ENCODE peak calls at places on chromosomes 1 and 21, in nine cellular contexts. One of them, this sample, is unnamed.
A peak's percentile ranks its signal among the peaks of the same experiment; 100 is the strongest.

GRCh38 chr1:8822383-8823294 is 5.2 kb upstream of the RERE start:
- DNase-seq in HepG2: peak; percentile 59
- DNase-seq in breast epithelium: no peak
- DNase-seq in A549: no peak
- DNase-seq in tibial nerve: peak; percentile 43
- DNase-seq in body of pancreas: no peak
- DNase-seq in Peyer's patch: peak; percentile 45
- DNase-seq in suprapubic skin: no peak
- DNase-seq in esophagus squamous epithelium: no peak
- DNase-seq in this sample: peak; percentile 37

GRCh38 chr21:15752763-15753407 is 23.1 kb downstream of the USP25 start:
- DNase-seq in Peyer's patch: no peak
- DNase-seq in tibial nerve: no peak
- DNase-seq in esophagus squamous epithelium: no peak
- DNase-seq in suprapubic skin: no peak
- DNase-seq in breast epithelium: no peak
- DNase-seq in A549: no peak
- DNase-seq in body of pancreas: no peak
- DNase-seq in HepG2: no peak
- DNase-seq in this sample: no peak

GRCh38 chr1:27868932-27869718 is 3.2 kb upstream of the THEMIS2 start:
- DNase-seq in suprapubic skin: no peak
- DNase-seq in body of pancreas: no peak
- DNase-seq in HepG2: no peak
- DNase-seq in esophagus squamous epithelium: no peak
- DNase-seq in breast epithelium: no peak
- DNase-seq in A549: no peak
- DNase-seq in Peyer's patch: peak; percentile 89
- DNase-seq in tibial nerve: no peak
- DNase-seq in this sample: no peak

GRCh38 chr1:78236711-78237110 is 190.9 kb downstream of the GIPC2 start:
- DNase-seq in breast epithelium: no peak
- DNase-seq in esophagus squamous epithelium: no peak
- DNase-seq in body of pancreas: no peak
- DNase-seq in Peyer's patch: no peak
- DNase-seq in A549: no peak
- DNase-seq in HepG2: no peak
- DNase-seq in suprapubic skin: no peak
- DNase-seq in tibial nerve: no peak
- DNase-seq in this sample: no peak

GRCh38 chr1:23492132-23492720 is 8.2 kb upstream of the ASAP3 start:
- DNase-seq in body of pancreas: no peak
- DNase-seq in A549: no peak
- DNase-seq in suprapubic skin: no peak
- DNase-seq in esophagus squamous epithelium: no peak
- DNase-seq in Peyer's patch: no peak
- DNase-seq in tibial nerve: no peak
- DNase-seq in breast epithelium: no peak
- DNase-seq in HepG2: no peak
- DNase-seq in this sample: no peak

GRCh38 chr1:228085287-228085926 is 2.9 kb downstream of the ARF1 start:
- DNase-seq in A549: no peak
- DNase-seq in HepG2: peak; percentile 63
- DNase-seq in body of pancreas: no peak
- DNase-seq in tibial nerve: peak; percentile 38
- DNase-seq in Peyer's patch: peak; percentile 67
- DNase-seq in esophagus squamous epithelium: no peak
- DNase-seq in suprapubic skin: no peak
- DNase-seq in breast epithelium: no peak
- DNase-seq in this sample: no peak

GRCh38 chr1:230301820-230302219 is 124.3 kb downstream of the PGBD5 start:
- DNase-seq in suprapubic skin: no peak
- DNase-seq in A549: no peak
- DNase-seq in breast epithelium: no peak
- DNase-seq in esophagus squamous epithelium: no peak
- DNase-seq in tibial nerve: no peak
- DNase-seq in HepG2: no peak
- DNase-seq in Peyer's patch: no peak
- DNase-seq in body of pancreas: peak; percentile 49
- DNase-seq in this sample: no peak

GRCh38 chr1:190754769-190755168 is 277.1 kb upstream of the BRINP3 start:
- DNase-seq in body of pancreas: no peak
- DNase-seq in A549: peak; percentile 1
- DNase-seq in Peyer's patch: no peak
- DNase-seq in esophagus squamous epithelium: no peak
- DNase-seq in tibial nerve: no peak
- DNase-seq in HepG2: peak; percentile 3
- DNase-seq in breast epithelium: no peak
- DNase-seq in suprapubic skin: no peak
- DNase-seq in this sample: no peak

GRCh38 chr21:46111857-46112730 is 14.2 kb downstream of the COL6A2 start:
- DNase-seq in HepG2: no peak
- DNase-seq in Peyer's patch: peak; percentile 39
- DNase-seq in breast epithelium: peak; percentile 14
- DNase-seq in suprapubic skin: peak; percentile 80
- DNase-seq in body of pancreas: peak; percentile 11
- DNase-seq in esophagus squamous epithelium: no peak
- DNase-seq in tibial nerve: no peak
- DNase-seq in A549: no peak
- DNase-seq in this sample: peak; percentile 28

GRCh38 chr21:31410763-31411278 is 66.8 kb upstream of the TIAM1 start:
- DNase-seq in esophagus squamous epithelium: no peak
- DNase-seq in breast epithelium: no peak
- DNase-seq in body of pancreas: no peak
- DNase-seq in suprapubic skin: no peak
- DNase-seq in A549: no peak
- DNase-seq in tibial nerve: no peak
- DNase-seq in HepG2: no peak
- DNase-seq in Peyer's patch: no peak
- DNase-seq in this sample: no peak

GRCh38 chr1:100791586-100791985 is 72.0 kb downstream of the VCAM1 start:
- DNase-seq in A549: no peak
- DNase-seq in body of pancreas: no peak
- DNase-seq in esophagus squamous epithelium: no peak
- DNase-seq in Peyer's patch: no peak
- DNase-seq in HepG2: no peak
- DNase-seq in suprapubic skin: no peak
- DNase-seq in breast epithelium: no peak
- DNase-seq in tibial nerve: no peak
- DNase-seq in this sample: no peak

GRCh38 chr1:179831852-179832699 is 45.5 kb downstream of the TOR1AIP2 start:
- DNase-seq in Peyer's patch: peak; percentile 24
- DNase-seq in suprapubic skin: no peak
- DNase-seq in tibial nerve: no peak
- DNase-seq in body of pancreas: no peak
- DNase-seq in esophagus squamous epithelium: no peak
- DNase-seq in HepG2: no peak
- DNase-seq in breast epithelium: no peak
- DNase-seq in A549: no peak
- DNase-seq in this sample: no peak

GRCh38 chr1:242523968-242524570 is 428 bp downstream of the PLD5 start:
- DNase-seq in A549: peak; percentile 83
- DNase-seq in suprapubic skin: peak; percentile 81
- DNase-seq in Peyer's patch: no peak
- DNase-seq in body of pancreas: peak; percentile 13
- DNase-seq in esophagus squamous epithelium: no peak
- DNase-seq in HepG2: no peak
- DNase-seq in tibial nerve: no peak
- DNase-seq in breast epithelium: peak; percentile 18
- DNase-seq in this sample: peak; percentile 59

DNA sequence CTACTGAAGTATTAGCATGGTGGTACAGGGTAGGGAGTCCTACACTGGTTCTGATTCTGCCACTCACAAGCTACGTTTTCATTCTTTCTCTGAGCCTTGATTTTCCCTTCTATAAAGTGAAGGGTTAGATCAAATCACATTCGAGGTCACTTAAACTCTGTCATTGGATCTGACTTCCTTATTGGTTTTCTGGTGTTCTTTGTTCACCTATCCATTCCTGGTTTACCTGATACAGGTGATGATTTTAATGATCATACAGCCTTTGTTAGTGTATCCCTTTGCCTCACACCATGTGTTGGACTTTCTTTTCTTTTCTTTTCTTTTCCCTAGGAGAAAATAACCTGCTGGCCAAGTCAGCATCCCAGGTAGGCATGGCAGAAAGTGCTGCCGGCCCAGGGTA is 74.8 kb downstream of the NOS1AP start:
- DNase-seq in breast epithelium: no peak
- DNase-seq in suprapubic skin: no peak
- DNase-seq in esophagus squamous epithelium: no peak
- DNase-seq in HepG2: no peak
- DNase-seq in Peyer's patch: no peak
- DNase-seq in body of pancreas: no peak
- DNase-seq in tibial nerve: no peak
- DNase-seq in A549: no peak
- DNase-seq in this sample: no peak
- H3K4me1 ChIP-seq in breast epithelium: no peaks in the 10 kb centered on the region
- H3K4me1 ChIP-seq in suprapubic skin: no peaks in the 10 kb centered on the region
- H3K4me1 ChIP-seq in esophagus squamous epithelium: peaks cover 7% of the 10 kb centered on the region
- H3K4me1 ChIP-seq in HepG2: peaks cover 95% of the 10 kb centered on the region
- H3K4me1 ChIP-seq in Peyer's patch: no peaks in the 10 kb centered on the region
- H3K4me1 ChIP-seq in body of pancreas: peaks cover 7% of the 10 kb centered on the region
- H3K4me1 ChIP-seq in tibial nerve: no peaks in the 10 kb centered on the region
- H3K4me1 ChIP-seq in A549: peaks cover 8% of the 10 kb centered on the region
- H3K4me1 ChIP-seq in this sample: no peaks in the 10 kb centered on the region

DNA sequence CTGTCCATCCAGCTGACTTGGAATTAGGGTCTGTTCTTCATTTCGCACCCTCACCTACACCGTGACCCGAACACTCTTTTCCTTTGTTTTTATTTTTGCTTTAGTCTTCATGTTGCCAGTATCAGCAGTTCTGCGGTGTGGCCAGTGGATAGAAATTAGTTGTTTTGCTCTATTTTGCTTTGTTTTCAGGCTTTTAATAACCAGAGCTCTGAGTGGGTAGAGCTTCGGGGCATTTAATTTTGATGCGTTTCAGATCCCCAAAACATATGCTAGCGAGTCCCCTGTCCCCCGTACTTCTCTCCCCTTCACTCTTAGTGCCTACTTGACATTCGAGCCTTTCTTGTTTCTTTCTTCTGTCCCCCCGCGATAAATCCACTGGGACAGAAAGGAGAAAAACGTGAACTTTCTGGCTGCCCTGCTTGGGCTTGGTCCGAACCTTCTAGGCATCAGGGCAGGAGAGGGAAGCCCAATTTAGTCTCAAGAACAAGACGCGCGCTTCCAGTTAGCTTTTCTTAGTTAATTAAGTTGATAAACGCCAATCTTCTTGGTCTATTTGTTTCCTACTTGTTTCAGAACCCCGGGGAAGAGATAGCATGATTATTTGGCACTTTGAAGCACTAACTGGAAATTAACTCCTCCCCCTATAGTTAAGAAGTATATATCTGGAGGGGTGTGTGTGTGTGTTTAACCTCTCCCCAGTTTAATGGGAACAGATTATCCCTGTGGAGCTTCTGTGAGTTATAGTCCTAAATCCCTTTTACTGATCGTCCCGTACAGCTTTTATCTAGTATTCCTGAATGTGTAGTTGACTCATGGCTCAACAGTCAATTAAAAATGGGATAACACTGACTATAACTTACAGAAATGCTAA is 867 bp downstream of the SWT1 start:
- DNase-seq in tibial nerve: peak; percentile 8
- DNase-seq in breast epithelium: no peak
- DNase-seq in HepG2: no peak
- DNase-seq in esophagus squamous epithelium: no peak
- DNase-seq in Peyer's patch: no peak
- DNase-seq in suprapubic skin: no peak
- DNase-seq in A549: no peak
- DNase-seq in body of pancreas: no peak
- DNase-seq in this sample: no peak
- TF ChIP-seq POLR2A in tibial nerve: no peak
- TF ChIP-seq POLR2A in breast epithelium: no peak
- TF ChIP-seq POLR2A in HepG2: peak; percentile 31
- TF ChIP-seq POLR2A in esophagus squamous epithelium: peak; percentile 21
- TF ChIP-seq POLR2A in Peyer's patch: no peak
- TF ChIP-seq POLR2A in suprapubic skin: no peak
- TF ChIP-seq POLR2A in A549: no peak
- TF ChIP-seq POLR2A in body of pancreas: no peak
- TF ChIP-seq POLR2A in this sample: no peak

DNA sequence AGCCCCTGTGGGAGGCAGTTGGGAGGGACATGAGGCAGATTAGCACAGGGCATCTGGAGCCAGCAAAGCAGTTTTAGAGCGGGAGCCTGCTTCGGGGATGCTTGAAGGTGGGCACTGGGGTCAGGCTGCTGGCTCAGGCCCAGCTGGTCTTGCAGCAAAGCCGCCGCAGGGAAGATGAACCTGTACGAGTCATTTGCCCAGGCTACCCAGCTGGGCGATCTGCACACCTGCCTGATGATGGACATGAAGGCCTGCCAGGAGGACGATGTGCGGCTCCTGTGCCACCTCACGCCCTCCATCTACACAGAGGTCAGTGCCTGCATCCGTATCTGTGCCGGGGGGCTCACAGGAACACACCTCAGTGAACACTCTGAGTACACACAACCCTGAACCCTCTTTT is 7.7 kb upstream of the SLC27A3 start:
- DNase-seq in esophagus squamous epithelium: no peak
- DNase-seq in A549: no peak
- DNase-seq in HepG2: no peak
- DNase-seq in body of pancreas: no peak
- DNase-seq in breast epithelium: no peak
- DNase-seq in Peyer's patch: no peak
- DNase-seq in tibial nerve: no peak
- DNase-seq in suprapubic skin: no peak
- DNase-seq in this sample: no peak
- H3K4me1 ChIP-seq in esophagus squamous epithelium: peaks cover 23% of the 10 kb centered on the region
- H3K4me1 ChIP-seq in A549: no peaks in the 10 kb centered on the region
- H3K4me1 ChIP-seq in HepG2: peaks cover 61% of the 10 kb centered on the region
- H3K4me1 ChIP-seq in body of pancreas: peaks cover 38% of the 10 kb centered on the region
- H3K4me1 ChIP-seq in breast epithelium: no peaks in the 10 kb centered on the region
- H3K4me1 ChIP-seq in Peyer's patch: no peaks in the 10 kb centered on the region
- H3K4me1 ChIP-seq in tibial nerve: no peaks in the 10 kb centered on the region
- H3K4me1 ChIP-seq in suprapubic skin: peaks cover 23% of the 10 kb centered on the region
- H3K4me1 ChIP-seq in this sample: no peaks in the 10 kb centered on the region

GRCh38 chr1:145994391-145995120 is 1.8 kb downstream of the TXNIP start:
- DNase-seq in A549: no peak
- DNase-seq in breast epithelium: no peak
- DNase-seq in esophagus squamous epithelium: no peak
- DNase-seq in body of pancreas: no peak
- DNase-seq in tibial nerve: no peak
- DNase-seq in HepG2: no peak
- DNase-seq in Peyer's patch: peak; percentile 78
- DNase-seq in suprapubic skin: no peak
- DNase-seq in this sample: peak; percentile 27

GRCh38 chr1:145997156-145998023 is 1.0 kb upstream of the TXNIP start:
- DNase-seq in suprapubic skin: peak; percentile 80
- DNase-seq in Peyer's patch: peak; percentile 94
- DNase-seq in HepG2: peak; percentile 26
- DNase-seq in breast epithelium: no peak
- DNase-seq in tibial nerve: peak; percentile 71
- DNase-seq in body of pancreas: peak; percentile 53
- DNase-seq in A549: no peak
- DNase-seq in esophagus squamous epithelium: no peak
- DNase-seq in this sample: peak; percentile 74

GRCh38 chr1:145995148-145995851 is 1.1 kb downstream of the TXNIP start:
- DNase-seq in breast epithelium: no peak
- DNase-seq in tibial nerve: no peak
- DNase-seq in A549: no peak
- DNase-seq in body of pancreas: no peak
- DNase-seq in HepG2: no peak
- DNase-seq in Peyer's patch: no peak
- DNase-seq in esophagus squamous epithelium: no peak
- DNase-seq in suprapubic skin: no peak
- DNase-seq in this sample: peak; percentile 13

GRCh38 chr1:145995964-145996432 is 381 bp downstream of the TXNIP start:
- DNase-seq in breast epithelium: no peak
- DNase-seq in A549: no peak
- DNase-seq in body of pancreas: no peak
- DNase-seq in HepG2: no peak
- DNase-seq in Peyer's patch: no peak
- DNase-seq in tibial nerve: no peak
- DNase-seq in esophagus squamous epithelium: no peak
- DNase-seq in suprapubic skin: peak; percentile 76
- DNase-seq in this sample: peak; percentile 46

GRCh38 chr1:145996433-145997155 is at the start of gene TXNIP:
- DNase-seq in body of pancreas: peak; percentile 99
- DNase-seq in esophagus squamous epithelium: peak; percentile 98
- DNase-seq in A549: peak; percentile 99
- DNase-seq in suprapubic skin: peak; percentile 100
- DNase-seq in Peyer's patch: peak; percentile 100
- DNase-seq in HepG2: peak; percentile 94
- DNase-seq in breast epithelium: peak; percentile 99
- DNase-seq in tibial nerve: peak; percentile 99
- DNase-seq in this sample: peak; percentile 99
- TF ChIP-seq POLR2A in body of pancreas: peak; percentile 100
- TF ChIP-seq POLR2A in esophagus squamous epithelium: peak; percentile 99
- TF ChIP-seq POLR2A in A549: no peak
- TF ChIP-seq POLR2A in suprapubic skin: peak; percentile 97
- TF ChIP-seq POLR2A in Peyer's patch: peak; percentile 99
- TF ChIP-seq POLR2A in HepG2: peak; percentile 99
- TF ChIP-seq POLR2A in breast epithelium: peak; percentile 99
- TF ChIP-seq POLR2A in tibial nerve: peak; percentile 92
- TF ChIP-seq POLR2A in this sample: peak; percentile 95